ENCODE peak calls at places on chromosome 3, in four cellular contexts. One of them, this sample, is unnamed.
A peak's percentile ranks its signal among the peaks of the same experiment; 100 is the strongest.

GRCh38 chr3:162569314-162569713 is 1072.7 kb downstream of the OTOL1 start:
- DNase-seq in CD8-positive, alpha-beta T cell: no peak
- DNase-seq in activated CD4-positive, alpha-beta T cell treated with anti-CD3 and anti-CD28 coated beads, Interleukin-2, amount 50 U/mL, for 4 hours: no peak
- DNase-seq in Right ventricle myocardium superior: no peak
- DNase-seq in this sample: no peak

GRCh38 chr3:113183748-113184661 is 27.4 kb upstream of the BOC start:
- DNase-seq in CD8-positive, alpha-beta T cell: no peak
- DNase-seq in Right ventricle myocardium superior: no peak
- DNase-seq in activated CD4-positive, alpha-beta T cell treated with anti-CD3 and anti-CD28 coated beads, Interleukin-2, amount 50 U/mL, for 4 hours: no peak
- DNase-seq in this sample: no peak

GRCh38 chr3:87491843-87492242 is 215.5 kb upstream of the POU1F1 start:
- DNase-seq in CD8-positive, alpha-beta T cell: no peak
- DNase-seq in activated CD4-positive, alpha-beta T cell treated with anti-CD3 and anti-CD28 coated beads, Interleukin-2, amount 50 U/mL, for 4 hours: no peak
- DNase-seq in Right ventricle myocardium superior: no peak
- DNase-seq in this sample: no peak

GRCh38 chr3:98343647-98344507 is 9.8 kb upstream of the OR5K4 start:
- DNase-seq in activated CD4-positive, alpha-beta T cell treated with anti-CD3 and anti-CD28 coated beads, Interleukin-2, amount 50 U/mL, for 4 hours: peak; percentile 4
- DNase-seq in CD8-positive, alpha-beta T cell: no peak
- DNase-seq in Right ventricle myocardium superior: no peak
- DNase-seq in this sample: no peak

GRCh38 chr3:72369681-72370080 is 478.6 kb downstream of the SHQ1 start:
- DNase-seq in Right ventricle myocardium superior: no peak
- DNase-seq in activated CD4-positive, alpha-beta T cell treated with anti-CD3 and anti-CD28 coated beads, Interleukin-2, amount 50 U/mL, for 4 hours: no peak
- DNase-seq in CD8-positive, alpha-beta T cell: no peak
- DNase-seq in this sample: no peak

GRCh38 chr3:8767667-8768363 is 1.6 kb downstream of the OXTR start:
- DNase-seq in activated CD4-positive, alpha-beta T cell treated with anti-CD3 and anti-CD28 coated beads, Interleukin-2, amount 50 U/mL, for 4 hours: no peak
- DNase-seq in CD8-positive, alpha-beta T cell: no peak
- DNase-seq in Right ventricle myocardium superior: no peak
- DNase-seq in this sample: no peak

GRCh38 chr3:99699841-99700240 is 61.4 kb downstream of the COL8A1 start:
- DNase-seq in CD8-positive, alpha-beta T cell: no peak
- DNase-seq in activated CD4-positive, alpha-beta T cell treated with anti-CD3 and anti-CD28 coated beads, Interleukin-2, amount 50 U/mL, for 4 hours: no peak
- DNase-seq in Right ventricle myocardium superior: no peak
- DNase-seq in this sample: no peak

GRCh38 chr3:133258358-133258757 is 141.5 kb upstream of the BFSP2 start:
- DNase-seq in Right ventricle myocardium superior: no peak
- DNase-seq in CD8-positive, alpha-beta T cell: no peak
- DNase-seq in activated CD4-positive, alpha-beta T cell treated with anti-CD3 and anti-CD28 coated beads, Interleukin-2, amount 50 U/mL, for 4 hours: no peak
- DNase-seq in this sample: no peak

GRCh38 chr3:130658666-130659065 is 88.0 kb downstream of the PIK3R4 start:
- DNase-seq in CD8-positive, alpha-beta T cell: no peak
- DNase-seq in Right ventricle myocardium superior: no peak
- DNase-seq in activated CD4-positive, alpha-beta T cell treated with anti-CD3 and anti-CD28 coated beads, Interleukin-2, amount 50 U/mL, for 4 hours: no peak
- DNase-seq in this sample: no peak

GRCh38 chr3:44952689-44953088 is 23.3 kb downstream of the ZDHHC3 start:
- DNase-seq in activated CD4-positive, alpha-beta T cell treated with anti-CD3 and anti-CD28 coated beads, Interleukin-2, amount 50 U/mL, for 4 hours: no peak
- DNase-seq in CD8-positive, alpha-beta T cell: no peak
- DNase-seq in Right ventricle myocardium superior: no peak
- DNase-seq in this sample: no peak

GRCh38 chr3:29525254-29525881 is 244.5 kb downstream of the RBMS3 start:
- DNase-seq in CD8-positive, alpha-beta T cell: no peak
- DNase-seq in Right ventricle myocardium superior: peak; percentile 61
- DNase-seq in activated CD4-positive, alpha-beta T cell treated with anti-CD3 and anti-CD28 coated beads, Interleukin-2, amount 50 U/mL, for 4 hours: no peak
- DNase-seq in this sample: peak; percentile 70

GRCh38 chr3:177195242-177195940 is 1.9 kb downstream of the TBL1XR1 start:
- DNase-seq in CD8-positive, alpha-beta T cell: no peak
- DNase-seq in Right ventricle myocardium superior: no peak
- DNase-seq in activated CD4-positive, alpha-beta T cell treated with anti-CD3 and anti-CD28 coated beads, Interleukin-2, amount 50 U/mL, for 4 hours: no peak
- DNase-seq in this sample: no peak

GRCh38 chr3:83941990-83942710 is 1016.6 kb upstream of the CADM2 start:
- DNase-seq in CD8-positive, alpha-beta T cell: no peak
- DNase-seq in activated CD4-positive, alpha-beta T cell treated with anti-CD3 and anti-CD28 coated beads, Interleukin-2, amount 50 U/mL, for 4 hours: no peak
- DNase-seq in Right ventricle myocardium superior: no peak
- DNase-seq in this sample: no peak

GRCh38 chr3:155019576-155019975 is 60.5 kb upstream of the MME start:
- DNase-seq in Right ventricle myocardium superior: no peak
- DNase-seq in CD8-positive, alpha-beta T cell: no peak
- DNase-seq in activated CD4-positive, alpha-beta T cell treated with anti-CD3 and anti-CD28 coated beads, Interleukin-2, amount 50 U/mL, for 4 hours: no peak
- DNase-seq in this sample: no peak

GRCh38 chr3:43754316-43754715 is 63.6 kb downstream of the ABHD5 start:
- DNase-seq in Right ventricle myocardium superior: no peak
- DNase-seq in CD8-positive, alpha-beta T cell: no peak
- DNase-seq in activated CD4-positive, alpha-beta T cell treated with anti-CD3 and anti-CD28 coated beads, Interleukin-2, amount 50 U/mL, for 4 hours: no peak
- DNase-seq in this sample: no peak

GRCh38 chr3:94234177-94234788 is 171.4 kb downstream of the NSUN3 start:
- DNase-seq in CD8-positive, alpha-beta T cell: no peak
- DNase-seq in activated CD4-positive, alpha-beta T cell treated with anti-CD3 and anti-CD28 coated beads, Interleukin-2, amount 50 U/mL, for 4 hours: no peak
- DNase-seq in Right ventricle myocardium superior: no peak
- DNase-seq in this sample: no peak